ENCODE peak calls at places on chromosomes 2 and 18, in ten cellular contexts. L, N, Z, M, X, F, G, U, T and E are unnamed samples.

GRCh38 chr18:11366410-11366809 is 217.0 kb upstream of the PIEZO2 start:
- DNase-seq in X (no peak), F (peak), Z (no peak), T (no peak), M (no peak), U (no peak), L (peak), G (no peak), N (no peak), E (peak)

GRCh38 chr2:237464757-237465391 is 22.2 kb upstream of the MLPH start:
- DNase-seq in L (no peak), G (no peak), X (no peak), Z (no peak), U (no peak), F (no peak), T (no peak), M (no peak), N (no peak), E (no peak)

GRCh38 chr2:145258903-145259579 is 739.1 kb upstream of the ZEB2 start:
- DNase-seq in M (peak), X (no peak), F (peak), Z (no peak), T (no peak), G (no peak), U (no peak), N (no peak), L (no peak), E (peak)

GRCh38 chr2:159617651-159618050 is 1.3 kb upstream of the BAZ2B start:
- DNase-seq in L (peak), N (no peak), G (no peak), F (no peak), M (no peak), T (peak), Z (no peak), X (peak), U (peak), E (no peak)

GRCh38 chr2:18299423-18300212 is 260.8 kb downstream of the RDH14 start:
- DNase-seq in F (peak), M (peak), T (no peak), Z (no peak), X (no peak), L (peak), N (peak), U (peak), G (no peak), E (peak)

GRCh38 chr2:174835797-174836255 is 71.6 kb upstream of the CHRNA1 start:
- DNase-seq in F (peak), T (peak), U (no peak), M (peak), X (no peak), G (no peak), Z (no peak), L (peak), N (peak), E (peak)

GRCh38 chr2:208064220-208064951 is 39.1 kb upstream of the PLEKHM3 start:
- DNase-seq in M (peak), L (peak), T (no peak), G (no peak), X (no peak), N (no peak), U (no peak), Z (no peak), F (peak), E (peak)

GRCh38 chr2:113930448-113930847 is 40.6 kb downstream of the ACTR3 start:
- DNase-seq in T (no peak), G (no peak), L (no peak), Z (no peak), M (peak), F (no peak), N (no peak), U (no peak), X (no peak), E (no peak)

DNA sequence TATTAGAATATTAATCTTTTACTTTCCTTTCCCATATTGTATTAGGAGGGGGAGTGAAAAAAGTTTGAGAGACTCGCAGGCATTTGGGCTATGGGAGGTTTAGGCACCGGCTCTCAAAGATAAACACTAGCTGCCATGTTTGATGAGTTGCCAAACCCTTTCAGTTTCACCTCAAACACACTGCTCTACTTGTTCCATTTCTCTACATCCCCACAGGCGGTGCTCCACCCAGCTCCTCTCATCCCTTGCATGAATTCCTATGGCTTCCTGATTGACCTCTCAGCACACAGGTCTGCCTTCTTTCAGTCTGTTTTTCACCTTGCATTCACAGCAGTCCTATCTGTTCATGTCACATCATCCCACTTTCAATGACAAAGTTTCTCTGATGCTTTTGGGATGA is 65.7 kb downstream of the MEP1B start:
- DNase-seq in U (no peak), X (no peak), Z (no peak), L (no peak), M (no peak), N (no peak), G (no peak), F (no peak), T (no peak), E (no peak)
- TF ChIP-seq CTCF in U (no peak), X (no peak), Z (no peak), L (no peak), M (no peak), N (no peak), G (no peak), F (no peak), T (no peak), E (no peak)

GRCh38 chr18:59906203-59906602 is 6.4 kb downstream of the PMAIP1 start:
- DNase-seq in U (no peak), X (no peak), Z (no peak), G (no peak), N (no peak), T (no peak), M (no peak), L (no peak), F (no peak), E (no peak)

GRCh38 chr18:59907172-59907571 is 7.4 kb downstream of the PMAIP1 start:
- DNase-seq in G (no peak), U (no peak), L (no peak), T (no peak), N (no peak), F (no peak), X (no peak), M (no peak), Z (no peak), E (no peak)

GRCh38 chr18:59907660-59908059 is 7.9 kb downstream of the PMAIP1 start:
- DNase-seq in T (no peak), Z (no peak), U (no peak), F (no peak), G (no peak), X (no peak), N (no peak), M (no peak), L (no peak), E (no peak)

GRCh38 chr18:59904051-59904601 is 4.3 kb downstream of the PMAIP1 start:
- DNase-seq in F (no peak), L (no peak), X (no peak), M (no peak), N (no peak), Z (no peak), T (no peak), U (no peak), G (no peak), E (no peak)

DNA sequence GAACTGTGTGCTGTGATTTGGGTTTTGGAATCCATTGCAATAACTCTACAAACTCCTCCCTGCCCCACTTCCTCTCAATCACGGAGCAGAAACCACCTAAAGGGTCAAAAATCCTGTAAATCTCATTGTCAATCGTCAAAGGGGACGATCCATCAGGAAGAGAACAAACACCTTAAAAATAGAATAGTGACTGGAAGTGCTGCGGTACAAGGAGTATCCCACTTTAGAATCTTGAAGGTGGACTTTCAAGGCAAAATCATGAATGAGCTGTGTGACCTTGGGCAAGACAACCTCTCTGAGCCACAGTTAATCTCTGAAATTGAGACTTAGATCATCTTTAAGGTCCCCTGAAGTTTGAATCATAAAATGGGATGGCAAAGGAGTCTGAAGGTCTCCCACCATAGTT is 5.9 kb downstream of the PMAIP1 start:
- DNase-seq in Z (no peak), L (no peak), M (no peak), G (no peak), X (no peak), F (no peak), T (no peak), U (no peak), N (no peak), E (no peak)
- H3K4me3 ChIP-seq in Z (no peak), L (no peak), M (no peak), G (no peak), X (no peak), F (no peak), T (no peak), U (no peak), N (no peak), E (no peak)

DNA sequence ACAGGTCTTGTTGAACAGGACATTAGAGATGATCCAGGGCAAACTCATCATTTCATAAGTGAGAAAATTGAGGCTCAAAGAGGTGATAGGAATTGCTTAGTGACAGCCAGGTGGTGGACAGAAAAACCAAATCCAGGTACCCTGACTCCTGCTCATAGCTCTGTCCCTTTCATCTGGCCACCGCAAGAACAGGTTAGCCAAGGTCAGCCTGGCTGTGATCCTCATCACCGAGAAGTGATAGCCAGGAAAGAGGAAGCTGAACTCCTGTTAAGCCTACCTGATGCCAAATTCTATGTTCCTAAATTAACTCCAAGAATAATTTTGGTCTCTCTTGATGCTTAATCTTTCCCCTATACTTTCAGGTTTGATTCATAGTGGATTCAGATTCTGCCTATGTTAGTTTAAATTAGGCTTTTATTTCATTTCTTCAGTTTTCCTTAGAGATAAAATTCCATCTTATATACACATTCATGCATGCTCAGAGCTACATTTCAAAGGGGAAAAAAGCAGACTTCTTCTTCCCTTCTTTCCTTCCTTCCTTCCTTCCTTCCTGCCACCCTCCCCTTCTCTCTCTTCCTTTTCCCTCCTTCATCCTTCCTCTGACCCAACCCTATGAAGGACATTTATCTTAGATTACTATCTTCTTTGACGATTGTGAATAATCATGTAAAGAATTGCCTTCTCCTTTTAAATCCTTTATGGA is 17.3 kb upstream of the CRIM1 start:
- DNase-seq in F (no peak), U (no peak), N (no peak), G (no peak), Z (no peak), X (no peak), T (no peak), M (no peak), L (no peak), E (no peak)
- TF ChIP-seq CTCF in F (no peak), U (no peak), N (no peak), G (no peak), Z (no peak), X (no peak), T (no peak), M (no peak), L (no peak), E (no peak)

GRCh38 chr2:191569025-191569424 is 108.9 kb upstream of the NABP1 start:
- DNase-seq in G (no peak), T (no peak), L (no peak), N (no peak), M (no peak), Z (no peak), U (no peak), X (no peak), F (no peak), E (no peak)

GRCh38 chr2:191572319-191572718 is 105.6 kb upstream of the NABP1 start:
- DNase-seq in M (no peak), X (no peak), U (no peak), G (no peak), N (no peak), L (no peak), Z (no peak), F (no peak), T (no peak), E (no peak)

GRCh38 chr2:191573216-191573615 is 104.7 kb upstream of the NABP1 start:
- DNase-seq in X (no peak), T (no peak), M (no peak), U (no peak), N (no peak), F (no peak), Z (no peak), L (no peak), G (no peak), E (no peak)

GRCh38 chr2:191574232-191574631 is 103.7 kb upstream of the NABP1 start:
- DNase-seq in U (no peak), G (no peak), N (no peak), L (no peak), F (no peak), Z (no peak), M (no peak), T (no peak), X (no peak), E (no peak)

GRCh38 chr2:191571163-191571769 is 106.7 kb upstream of the NABP1 start:
- DNase-seq in G (peak), F (peak), X (no peak), L (peak), M (no peak), Z (no peak), T (no peak), U (peak), N (no peak), E (peak)
- H3K4me3 ChIP-seq in G (peak), F (peak), X (no peak), L (peak), M (no peak), Z (no peak), T (no peak), U (no peak), N (no peak), E (no peak)

GRCh38 chr2:26345554-26346453 is at the start of gene SELENOI:
- DNase-seq in N (peak), T (peak), M (peak), Z (peak), F (peak), U (peak), L (peak), G (peak), X (peak), E (peak)
- TF ChIP-seq CTCF in N (no peak), T (no peak), M (no peak), Z (no peak), F (no peak), U (peak), L (no peak), G (no peak), X (peak), E (no peak)

DNA sequence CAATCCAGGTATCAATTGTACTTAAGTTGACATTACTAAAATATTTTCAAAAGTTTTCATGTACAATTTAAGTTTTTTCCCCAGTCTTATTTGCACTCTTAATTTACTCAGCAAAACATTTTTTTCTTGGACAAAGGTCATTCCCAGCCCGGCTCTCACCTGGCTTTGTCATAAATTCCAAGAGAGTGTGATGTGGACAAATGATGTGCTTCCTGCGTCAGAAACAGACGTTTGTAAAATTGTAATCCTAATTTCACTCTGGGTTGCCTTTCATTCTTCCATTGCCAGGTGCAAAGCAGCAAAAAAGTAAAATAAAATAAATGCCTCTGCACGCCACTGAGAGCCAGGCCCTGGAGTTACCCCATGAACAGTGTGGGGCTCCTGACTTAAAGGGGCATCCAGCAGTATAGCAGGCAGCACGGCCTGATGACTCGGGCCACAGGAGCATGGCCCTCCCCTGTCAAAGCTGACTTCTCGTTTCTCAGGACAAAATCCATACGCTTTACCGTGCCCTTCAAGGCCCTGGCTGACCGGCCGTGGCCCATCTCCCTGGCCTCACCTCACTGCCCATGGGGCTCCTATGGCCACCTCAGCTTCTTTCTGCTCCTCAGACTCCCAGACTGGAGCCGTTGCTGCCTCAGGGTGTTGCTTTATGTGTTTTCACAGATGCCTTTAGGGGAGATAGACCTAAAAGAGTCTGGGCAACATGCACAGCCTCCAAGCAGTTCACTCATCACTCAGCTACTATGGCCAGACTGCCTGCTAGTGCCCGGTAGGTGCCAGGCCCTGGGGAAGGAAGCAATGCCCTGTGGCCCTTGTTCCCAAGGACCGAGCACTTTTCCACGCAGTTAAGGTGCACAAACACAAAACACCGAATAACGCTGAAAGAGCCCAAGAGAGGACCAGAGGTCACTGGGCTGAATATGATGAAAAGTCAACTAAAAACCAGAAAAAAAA is 7.6 kb upstream of the TMEM185B start:
- DNase-seq in U (peak), X (no peak), Z (peak), F (no peak), T (no peak), N (no peak), L (no peak), G (no peak), M (no peak), E (no peak)
- H3K4me3 ChIP-seq in U (no peak), X (no peak), Z (no peak), F (no peak), T (no peak), N (no peak), L (no peak), G (no peak), M (no peak), E (no peak)